ENCODE peak calls at places on chromosomes 2 and 18, in seven cellular contexts. G, J, F, U, I, Z and W are unnamed samples.
A peak's percentile ranks its signal among the peaks of the same experiment; 100 is the strongest.

GRCh38 chr2:127594116-127594591 is 51.8 kb upstream of the GPR17 start:
- DNase-seq in Z (no peak), I (no peak), U (no peak), F (no peak), G (no peak), J (no peak), W (no peak)

GRCh38 chr2:24456610-24457556 is 34.2 kb upstream of the NCOA1 start:
- DNase-seq in Z (no peak), U (peak; percentile 21), F (peak; percentile 20), G (peak; percentile 78), I (no peak), J (no peak), W (no peak)

GRCh38 chr2:121386707-121387106 is 101.7 kb upstream of the TFCP2L1 start:
- DNase-seq in F (no peak), Z (no peak), U (no peak), I (no peak), G (no peak), J (no peak), W (no peak)

GRCh38 chr18:33210575-33211189 is 229.8 kb downstream of the CCDC178 start:
- DNase-seq in U (no peak), Z (peak; percentile 3), I (peak; percentile 12), F (peak; percentile 18), J (no peak), G (no peak), W (no peak)

GRCh38 chr18:28018361-28018760 is 158.6 kb downstream of the CDH2 start:
- DNase-seq in I (no peak), Z (no peak), J (no peak), G (no peak), U (no peak), F (no peak), W (no peak)

GRCh38 chr18:38241736-38242135 is 676.1 kb upstream of the CELF4 start:
- DNase-seq in J (no peak), F (no peak), U (no peak), G (no peak), I (no peak), Z (no peak), W (no peak)

GRCh38 chr2:205471776-205472175 is 210.5 kb upstream of the NRP2 start:
- DNase-seq in Z (no peak), U (no peak), J (no peak), I (no peak), G (no peak), F (peak; percentile 43), W (no peak)

GRCh38 chr2:108279468-108279867 is 9.2 kb upstream of the SULT1C2 start:
- DNase-seq in U (no peak), F (no peak), G (no peak), Z (no peak), J (no peak), I (no peak), W (no peak)

GRCh38 chr2:86521922-86522321 is 41.3 kb downstream of the CHMP3 start:
- DNase-seq in F (no peak), I (no peak), J (no peak), Z (no peak), U (no peak), G (no peak), W (no peak)

GRCh38 chr2:163785162-163785561 is 49.4 kb upstream of the FIGN start:
- DNase-seq in G (no peak), Z (no peak), U (no peak), J (no peak), I (no peak), F (no peak), W (no peak)

GRCh38 chr2:15253247-15253646 is 307.9 kb downstream of the NBAS start:
- DNase-seq in F (no peak), J (no peak), Z (no peak), I (no peak), U (no peak), G (no peak), W (no peak)

GRCh38 chr2:51335072-51336058 is 303.4 kb upstream of the NRXN1 start:
- DNase-seq in Z (no peak), F (no peak), I (no peak), U (no peak), G (no peak), J (no peak), W (no peak)

GRCh38 chr2:96260404-96261260 is 5.2 kb downstream of the TMEM127 start:
- DNase-seq in I (peak; percentile 81), Z (peak; percentile 100), U (peak; percentile 82), J (no peak), G (peak; percentile 56), F (peak; percentile 32), W (peak; percentile 57)

GRCh38 chr2:225765845-225766244 is 366.3 kb downstream of the NYAP2 start:
- DNase-seq in I (no peak), F (no peak), Z (no peak), U (no peak), G (no peak), J (no peak), W (no peak)

GRCh38 chr2:211611061-211611518 is 927.5 kb downstream of the ERBB4 start:
- DNase-seq in I (no peak), Z (peak; percentile 51), F (no peak), U (no peak), G (no peak), J (no peak), W (no peak)

GRCh38 chr2:78351208-78351607 is 674.3 kb upstream of the REG3G start:
- DNase-seq in U (no peak), G (no peak), J (no peak), F (no peak), I (peak; percentile 3), Z (no peak), W (no peak)

GRCh38 chr2:182302174-182302573 is 124.7 kb downstream of the PDE1A start:
- DNase-seq in F (no peak), Z (no peak), J (no peak), G (no peak), I (no peak), U (no peak), W (no peak)

GRCh38 chr2:217418090-217418489 is 558.2 kb upstream of the TNP1 start:
- DNase-seq in J (no peak), U (no peak), F (no peak), I (no peak), Z (no peak), G (no peak), W (no peak)

GRCh38 chr2:64412671-64413070 is 41.3 kb upstream of the LGALSL start:
- DNase-seq in U (no peak), G (no peak), I (no peak), F (no peak), J (no peak), Z (no peak), W (no peak)

GRCh38 chr18:77918738-77919137 is 669.1 kb downstream of the GALR1 start:
- DNase-seq in J (no peak), F (no peak), G (no peak), I (no peak), Z (no peak), U (no peak), W (no peak)
- TF ChIP-seq YY1 in J (no peak), F (no peak), G (no peak), I (no peak), Z (no peak), U (no peak), W (no peak)

DNA sequence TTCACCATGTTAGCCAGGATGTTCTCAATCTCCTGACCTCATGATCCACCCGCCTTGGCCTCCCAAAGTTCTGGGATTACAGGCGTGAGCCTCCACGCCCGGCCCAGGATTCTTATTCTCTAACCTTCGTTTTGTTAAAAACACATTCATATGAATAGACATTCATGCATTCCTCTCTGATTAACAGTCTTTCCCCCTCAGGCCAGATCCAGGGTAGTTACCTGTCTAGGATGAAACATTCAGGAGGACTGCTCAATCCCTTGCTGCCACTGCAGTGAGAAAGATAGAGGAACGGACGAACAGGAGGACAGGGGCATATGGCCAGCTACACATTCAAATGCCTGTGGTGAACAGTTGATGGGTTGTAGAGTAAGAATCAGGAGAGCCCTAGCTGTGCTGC is 39.6 kb upstream of the EPC2 start:
- DNase-seq in J (no peak), Z (no peak), U (no peak), F (no peak), I (no peak), G (no peak), W (no peak)
- TF ChIP-seq YY1 in J (no peak), Z (no peak), U (no peak), F (no peak), I (no peak), G (no peak), W (no peak)

GRCh38 chr2:43356774-43357173 is 130.4 kb upstream of the ZFP36L2 start:
- DNase-seq in U (no peak), G (no peak), J (no peak), Z (no peak), I (no peak), F (no peak), W (no peak)

GRCh38 chr2:43361286-43361685 is 134.9 kb upstream of the ZFP36L2 start:
- DNase-seq in G (no peak), F (no peak), I (no peak), U (no peak), Z (no peak), J (no peak), W (no peak)

GRCh38 chr2:43360137-43360536 is 133.7 kb upstream of the ZFP36L2 start:
- DNase-seq in F (no peak), I (no peak), Z (no peak), U (no peak), J (no peak), G (no peak), W (no peak)

GRCh38 chr2:43355399-43355798 is 129.0 kb upstream of the ZFP36L2 start:
- DNase-seq in I (no peak), U (no peak), G (no peak), Z (no peak), F (no peak), J (no peak), W (no peak)

GRCh38 chr2:43358688-43359201 is 132.3 kb upstream of the ZFP36L2 start:
- DNase-seq in G (no peak), U (no peak), F (no peak), I (no peak), J (no peak), Z (peak; percentile 32), W (no peak)
- TF ChIP-seq YY1 in G (no peak), U (no peak), F (no peak), I (no peak), J (no peak), Z (no peak), W (no peak)

GRCh38 chr2:220159738-220160137 is 532.3 kb downstream of the SLC4A3 start:
- DNase-seq in G (no peak), U (no peak), F (no peak), Z (no peak), I (no peak), J (no peak), W (no peak)

GRCh38 chr2:220166616-220167015 is 539.2 kb downstream of the SLC4A3 start:
- DNase-seq in J (no peak), Z (no peak), U (no peak), F (no peak), G (no peak), I (no peak), W (no peak)

GRCh38 chr2:220162320-220162719 is 534.9 kb downstream of the SLC4A3 start:
- DNase-seq in Z (no peak), J (no peak), U (no peak), G (no peak), F (no peak), I (no peak), W (no peak)

GRCh38 chr2:220165401-220165800 is 538.0 kb downstream of the SLC4A3 start:
- DNase-seq in Z (no peak), G (no peak), J (no peak), U (no peak), F (no peak), I (no peak), W (peak; percentile 51)

DNA sequence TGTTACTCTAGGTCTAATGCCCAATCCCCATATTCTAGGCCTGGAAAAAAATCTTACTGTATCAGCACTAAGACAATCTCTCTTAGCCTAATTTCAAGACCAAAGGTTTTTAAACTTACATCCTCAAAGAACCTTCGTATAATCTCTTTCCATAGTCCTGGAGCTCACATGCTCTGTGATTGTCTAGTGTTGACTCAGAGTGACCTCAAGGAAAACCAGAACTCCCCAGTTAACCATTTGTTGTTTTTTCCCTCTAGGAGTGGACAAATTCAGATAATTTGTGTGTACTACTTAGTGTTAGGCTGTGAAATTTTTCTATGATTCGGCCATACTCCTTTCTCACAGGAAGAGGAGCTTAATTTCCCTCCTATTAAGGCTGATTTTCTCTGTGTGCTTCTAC is 536.1 kb downstream of the SLC4A3 start:
- DNase-seq in J (no peak), G (no peak), U (no peak), F (no peak), I (no peak), Z (no peak), W (no peak)
- TF ChIP-seq YY1 in J (no peak), G (no peak), U (no peak), F (no peak), I (no peak), Z (no peak), W (no peak)